ENCODE peak calls at places on chromosome 12, in seven cellular contexts. S is iPS-NIHi11, N is cardiac septum, A is COR-L47, W is NCI-H774, J is HCT116, Q is AG04450. G is an unnamed sample.

GRCh38 chr12:27003421-27004311 is 10.5 kb downstream of the TM7SF3 start:
- DNase-seq in S (no peak), N (no peak), A (no peak), W (no peak), J (no peak), Q (no peak), G (no peak)

GRCh38 chr12:14238224-14238792 is 127.2 kb upstream of the ATF7IP start:
- DNase-seq in S (no peak), N (no peak), A (no peak), W (peak; percentile 6), J (no peak), Q (no peak), G (no peak)

GRCh38 chr12:55041651-55042050 is 21.9 kb downstream of the NEUROD4 start:
- DNase-seq in S (no peak), N (no peak), A (no peak), W (no peak), J (no peak), Q (no peak), G (no peak)

GRCh38 chr12:29155079-29155478 is 6.0 kb downstream of the FAR2 start:
- DNase-seq in S (no peak), N (no peak), A (no peak), W (no peak), J (no peak), Q (no peak), G (no peak)

GRCh38 chr12:89551747-89552146 is 25.9 kb upstream of the POC1B start:
- DNase-seq in S (no peak), N (no peak), A (no peak), W (no peak), J (no peak), Q (no peak), G (no peak)

GRCh38 chr12:51848843-51849735 is 571 bp upstream of the FIGNL2 start:
- DNase-seq in S (peak; percentile 91), N (no peak), A (no peak), W (no peak), J (no peak), Q (no peak), G (no peak)

GRCh38 chr12:106030210-106031175 is 108.3 kb downstream of the NUAK1 start:
- DNase-seq in S (no peak), N (no peak), A (no peak), W (no peak), J (no peak), Q (peak; percentile 82), G (no peak)

GRCh38 chr12:45583011-45583657 is 146.4 kb upstream of the ARID2 start:
- DNase-seq in S (no peak), N (no peak), A (no peak), W (no peak), J (no peak), Q (peak; percentile 3), G (no peak)

GRCh38 chr12:81329088-81329487 is 251.2 kb downstream of the ACSS3 start:
- DNase-seq in S (peak; percentile 29), N (no peak), A (peak; percentile 4), W (no peak), J (no peak), Q (no peak), G (no peak)

GRCh38 chr12:118103601-118104382 is at the start of gene VSIG10:
- DNase-seq in S (peak; percentile 90), N (peak; percentile 88), A (no peak), W (peak; percentile 89), J (no peak), Q (no peak), G (peak; percentile 71)

GRCh38 chr12:121958521-121959240 is 40.3 kb downstream of the CFAP251 start:
- DNase-seq in S (no peak), N (no peak), A (peak; percentile 76), W (no peak), J (no peak), Q (no peak), G (no peak)

GRCh38 chr12:79773896-79774295 is 83.1 kb upstream of the PAWR start:
- DNase-seq in S (no peak), N (no peak), A (no peak), W (no peak), J (no peak), Q (no peak), G (no peak)

GRCh38 chr12:30691122-30691879 is 4.4 kb downstream of the IPO8 start:
- DNase-seq in S (no peak), N (no peak), A (no peak), W (no peak), J (no peak), Q (no peak), G (no peak)

GRCh38 chr12:53036802-53037201 is 13.1 kb upstream of the TNS2 start:
- DNase-seq in S (no peak), N (no peak), A (no peak), W (no peak), J (no peak), Q (no peak), G (no peak)

GRCh38 chr12:131795688-131796410 is 32.3 kb upstream of the MMP17 start:
- DNase-seq in S (peak; percentile 57), N (no peak), A (peak; percentile 67), W (no peak), J (no peak), Q (no peak), G (no peak)

G was measured in NCI-H1436.